ENCODE peak calls at places on chromosomes 16 and 17, in eight cellular contexts. U, R, K, D, Q, L, N and X are unnamed samples.
A peak's percentile ranks its signal among the peaks of the same experiment; 100 is the strongest.

GRCh38 chr17:34386343-34386924 is 23.4 kb upstream of the CCL1 start:
- DNase-seq in U (no peak), R (no peak), K (no peak), D (no peak), Q (no peak), L (no peak), N (no peak), X (no peak)

GRCh38 chr16:29898135-29898534 is 1.2 kb downstream of the SEZ6L2 start:
- DNase-seq in U (no peak), R (peak; percentile 47), K (no peak), D (no peak), Q (no peak), L (peak; percentile 76), N (no peak), X (peak; percentile 63)

GRCh38 chr16:89094252-89094901 is 725 bp downstream of the ACSF3 start:
- DNase-seq in U (no peak), R (no peak), K (peak; percentile 9), D (no peak), Q (no peak), L (peak; percentile 46), N (no peak), X (no peak)

GRCh38 chr17:82599674-82600661 is 48.3 kb downstream of the WDR45B start:
- DNase-seq in U (no peak), R (no peak), K (no peak), D (no peak), Q (no peak), L (no peak), N (no peak), X (no peak)

GRCh38 chr17:50279181-50279526 is 4.9 kb downstream of the TMEM92 start:
- DNase-seq in U (no peak), R (no peak), K (no peak), D (no peak), Q (no peak), L (no peak), N (no peak), X (no peak)

GRCh38 chr16:66695474-66695934 is 1.0 kb downstream of the CMTM4 start:
- DNase-seq in U (no peak), R (no peak), K (no peak), D (no peak), Q (no peak), L (no peak), N (no peak), X (no peak)

GRCh38 chr16:50299508-50300105 is 33.3 kb downstream of the ADCY7 start:
- DNase-seq in U (no peak), R (no peak), K (no peak), D (no peak), Q (no peak), L (no peak), N (no peak), X (no peak)

GRCh38 chr16:49596119-49596518 is 222.5 kb downstream of the C16orf78 start:
- DNase-seq in U (no peak), R (no peak), K (peak; percentile 3), D (no peak), Q (no peak), L (peak; percentile 64), N (no peak), X (no peak)

GRCh38 chr17:73371846-73372245 is 60.0 kb upstream of the CDC42EP4 start:
- DNase-seq in U (no peak), R (no peak), K (no peak), D (no peak), Q (no peak), L (no peak), N (no peak), X (no peak)

GRCh38 chr17:9371019-9371418 is 204.6 kb downstream of the STX8 start:
- DNase-seq in U (peak; percentile 63), R (no peak), K (peak; percentile 82), D (no peak), Q (no peak), L (no peak), N (no peak), X (no peak)

GRCh38 chr16:19929062-19929511 is 44.4 kb upstream of the GPRC5B start:
- DNase-seq in U (no peak), R (no peak), K (no peak), D (no peak), Q (no peak), L (no peak), N (no peak), X (no peak)

GRCh38 chr17:19361975-19362292 is 589 bp downstream of the B9D1 start:
- DNase-seq in U (no peak), R (no peak), K (no peak), D (no peak), Q (no peak), L (no peak), N (no peak), X (no peak)